ENCODE peak calls at places on chromosomes 2 and 18, in ten cellular contexts. O is activated CD4-positive, alpha-beta memory T cell treated with anti-CD3 and anti-CD28 coated beads, Interleukin-2, amount 10 ng/mL, durations not matched to agents 7 days and 5 days; H is adipocyte; J is right lobe of liver; K is nucleus accumbens; T is left lung; W is tibial artery; L is fibroblast of the aortic adventitia; X is DND-41; B is amniotic stem cell. Z is an unnamed sample.

GRCh38 chr18:36532394-36532793 is 234.9 kb downstream of the FHOD3 start:
- DNase-seq in W (no peak), K (no peak), B (no peak), O (no peak), J (no peak), X (no peak), H (peak; percentile 17), L (peak; percentile 81), T (no peak), Z (no peak)

GRCh38 chr2:235698028-235698427 is 204.2 kb downstream of the AGAP1 start:
- DNase-seq in L (no peak), T (no peak), X (no peak), H (no peak), K (no peak), B (no peak), J (no peak), O (no peak), W (peak; percentile 33), Z (no peak)

GRCh38 chr2:172790404-172790803 is 54.8 kb downstream of the RAPGEF4 start:
- DNase-seq in K (no peak), O (no peak), L (no peak), J (no peak), H (no peak), T (no peak), W (no peak), X (no peak), B (no peak), Z (no peak)

GRCh38 chr2:130755234-130756040 is at the start of gene AMER3:
- DNase-seq in J (no peak), T (peak; percentile 73), X (no peak), L (no peak), O (no peak), B (no peak), W (no peak), K (no peak), H (no peak), Z (no peak)

GRCh38 chr2:192585418-192585817 is 390.7 kb upstream of the TMEFF2 start:
- DNase-seq in L (no peak), H (peak; percentile 14), B (no peak), J (no peak), T (no peak), X (no peak), K (no peak), O (no peak), W (no peak), Z (no peak)

GRCh38 chr2:32484907-32485306 is 128.1 kb downstream of the BIRC6 start:
- DNase-seq in W (no peak), K (no peak), J (no peak), H (peak; percentile 96), X (no peak), B (peak; percentile 81), O (no peak), L (peak; percentile 91), T (no peak), Z (no peak)

GRCh38 chr2:232603283-232603682 is 30.1 kb upstream of the EFHD1 start:
- DNase-seq in L (no peak), O (no peak), K (no peak), B (no peak), H (no peak), J (no peak), X (no peak), W (no peak), T (no peak), Z (no peak)

GRCh38 chr2:112216158-112216557 is 38.7 kb downstream of the ZC3H8 start:
- DNase-seq in B (no peak), H (no peak), O (no peak), W (no peak), T (no peak), X (no peak), K (no peak), J (no peak), L (peak; percentile 60), Z (no peak)

GRCh38 chr18:10072659-10073309 is 159.0 kb downstream of the VAPA start:
- DNase-seq in O (no peak), L (peak; percentile 28), B (no peak), T (no peak), K (no peak), X (no peak), W (peak; percentile 52), H (no peak), J (no peak), Z (no peak)

GRCh38 chr2:8694737-8695136 is 12.9 kb downstream of the ID2 start:
- DNase-seq in B (no peak), H (peak; percentile 16), L (peak; percentile 56), T (no peak), O (no peak), W (no peak), X (no peak), J (no peak), K (no peak), Z (no peak)

GRCh38 chr2:124563415-124563814 is 538.3 kb downstream of the CNTNAP5 start:
- DNase-seq in K (no peak), O (no peak), H (no peak), X (no peak), B (no peak), L (no peak), J (no peak), T (no peak), W (no peak), Z (no peak)

GRCh38 chr18:21575656-21576055 is 24.8 kb downstream of the ESCO1 start:
- DNase-seq in B (no peak), O (no peak), J (no peak), L (no peak), H (no peak), W (no peak), T (no peak), K (no peak), X (no peak), Z (no peak)

GRCh38 chr2:151357359-151357758 is at the start of gene TNFAIP6:
- DNase-seq in K (no peak), X (no peak), O (no peak), T (no peak), W (no peak), J (no peak), L (peak; percentile 98), B (peak; percentile 80), H (peak; percentile 98), Z (no peak)

GRCh38 chr18:26286008-26286407 is 59.8 kb downstream of the TAF4B start:
- DNase-seq in W (no peak), H (no peak), T (no peak), X (peak; percentile 54), J (no peak), L (no peak), B (no peak), K (no peak), O (no peak), Z (no peak)

GRCh38 chr18:76524900-76525698 is 30.1 kb upstream of the ZNF516 start:
- DNase-seq in L (peak; percentile 42), T (no peak), B (peak; percentile 54), X (no peak), W (no peak), J (no peak), K (no peak), H (peak; percentile 90), O (no peak), Z (no peak)

GRCh38 chr2:26193578-26194231 is 20.8 kb downstream of the GAREM2 start:
- DNase-seq in X (no peak), K (no peak), W (no peak), J (no peak), L (no peak), T (no peak), O (no peak), B (no peak), H (no peak), Z (no peak)

GRCh38 chr2:241034490-241035141 is 36.2 kb downstream of the SNED1 start:
- DNase-seq in T (no peak), H (no peak), B (no peak), O (peak; percentile 14), J (no peak), W (no peak), X (no peak), L (no peak), K (no peak), Z (no peak)

GRCh38 chr2:27664245-27664574 is 521 bp downstream of the SLC4A1AP start:
- DNase-seq in O (no peak), J (no peak), X (no peak), L (no peak), T (peak; percentile 71), H (no peak), W (no peak), B (no peak), K (no peak), Z (no peak)

GRCh38 chr2:207416936-207417718 is 112.6 kb upstream of the CREB1 start:
- DNase-seq in K (no peak), W (no peak), B (no peak), O (no peak), J (no peak), T (no peak), L (no peak), X (no peak), H (no peak), Z (no peak)

GRCh38 chr2:141015339-141016047 is 1115.3 kb downstream of the LRP1B start:
- DNase-seq in O (no peak), B (no peak), J (no peak), X (no peak), L (peak; percentile 22), K (no peak), H (peak; percentile 24), T (no peak), W (no peak), Z (peak; percentile 54)

GRCh38 chr18:32049393-32050161 is 31.0 kb downstream of the RNF125 start:
- DNase-seq in L (peak; percentile 4), K (no peak), J (peak; percentile 64), O (peak; percentile 75), H (no peak), T (peak; percentile 85), X (peak; percentile 72), W (peak; percentile 68), B (no peak), Z (peak; percentile 7)

GRCh38 chr2:75224636-75225094 is 25.3 kb upstream of the TACR1 start:
- DNase-seq in L (no peak), W (no peak), H (no peak), T (no peak), O (no peak), B (no peak), K (no peak), X (peak; percentile 60), J (no peak), Z (no peak)

GRCh38 chr18:9638886-9639285 is 24.5 kb upstream of the PPP4R1 start:
- DNase-seq in X (no peak), O (no peak), H (no peak), B (no peak), L (no peak), K (no peak), J (no peak), T (no peak), W (no peak), Z (no peak)

GRCh38 chr2:118474151-118474561 is 373.3 kb downstream of the EN1 start:
- DNase-seq in X (no peak), J (no peak), K (no peak), L (no peak), W (no peak), T (no peak), H (no peak), O (no peak), B (no peak), Z (no peak)

GRCh38 chr2:28080911-28081310 is 190.4 kb downstream of the BABAM2 start:
- DNase-seq in B (no peak), X (peak; percentile 24), K (no peak), J (no peak), H (peak; percentile 82), L (no peak), T (no peak), O (no peak), W (peak; percentile 66), Z (no peak)

GRCh38 chr2:186757009-186757408 is 63.1 kb downstream of the FAM171B start:
- DNase-seq in J (no peak), K (no peak), T (no peak), L (no peak), O (no peak), B (no peak), H (no peak), W (no peak), X (no peak), Z (no peak)

GRCh38 chr18:54223568-54224241 is 764 bp downstream of the MBD2 start:
- DNase-seq in K (no peak), J (peak; percentile 62), L (peak; percentile 96), H (peak; percentile 89), O (peak; percentile 48), X (peak; percentile 41), B (peak; percentile 30), W (no peak), T (peak; percentile 83), Z (no peak)

GRCh38 chr2:205078762-205079161 is 533.5 kb downstream of the PARD3B start:
- DNase-seq in L (no peak), T (no peak), X (no peak), K (no peak), H (no peak), B (no peak), J (no peak), W (no peak), O (no peak), Z (no peak)